ENCODE peak calls at places on chromosome 17, in nine cellular contexts. H, C, U, R, N, O, V, S and E are unnamed samples.

GRCh38 chr17:82685291-82685690 is 13.2 kb downstream of the RAB40B start:
- DNase-seq in H (no peak), C (no peak), U (no peak), R (no peak), N (no peak), O (no peak), V (no peak), S (no peak), E (no peak)

GRCh38 chr17:43979011-43979410 is 25.3 kb upstream of the PYY start:
- DNase-seq in H (no peak), C (no peak), U (no peak), R (no peak), N (no peak), O (no peak), V (no peak), S (peak; percentile 69), E (no peak)

GRCh38 chr17:79795795-79796569 is 895 bp downstream of the CBX8 start:
- DNase-seq in H (no peak), C (no peak), U (no peak), R (no peak), N (no peak), O (no peak), V (no peak), S (no peak), E (no peak)

GRCh38 chr17:73292031-73292531 is 19.7 kb downstream of the CDC42EP4 start:
- DNase-seq in H (no peak), C (no peak), U (no peak), R (peak; percentile 88), N (no peak), O (no peak), V (no peak), S (peak; percentile 76), E (no peak)

GRCh38 chr17:77948690-77949114 is 9.8 kb upstream of the TNRC6C start:
- DNase-seq in H (no peak), C (peak; percentile 26), U (no peak), R (peak; percentile 53), N (no peak), O (no peak), V (no peak), S (peak; percentile 41), E (no peak)

GRCh38 chr17:752620-753219 is 656 bp upstream of the GEMIN4 start:
- DNase-seq in H (no peak), C (no peak), U (peak; percentile 81), R (no peak), N (peak; percentile 66), O (no peak), V (no peak), S (peak; percentile 68), E (peak; percentile 35)

GRCh38 chr17:30086896-30087295 is 29.7 kb upstream of the NSRP1 start:
- DNase-seq in H (no peak), C (no peak), U (no peak), R (no peak), N (no peak), O (no peak), V (no peak), S (no peak), E (no peak)

GRCh38 chr17:76707985-76708807 is 2.6 kb downstream of the MXRA7 start:
- DNase-seq in H (no peak), C (peak; percentile 75), U (no peak), R (no peak), N (no peak), O (no peak), V (no peak), S (no peak), E (no peak)

GRCh38 chr17:9984768-9985167 is 79.7 kb upstream of the RCVRN start:
- DNase-seq in H (no peak), C (no peak), U (no peak), R (no peak), N (no peak), O (no peak), V (no peak), S (no peak), E (no peak)